ENCODE peak calls at places on chromosomes 1 and 21, in nine cellular contexts. D is EL; G is NCI-H69; P is CD8-positive, alpha-beta memory T cell; U is GM20000; C is progenitor cell of endocrine pancreas; H is aorta; W is bronchial epithelial cell; B is adrenal gland. Q is an unnamed sample.

GRCh38 chr1:85398391-85399064 is 66.4 kb downstream of the DDAH1 start:
- DNase-seq in C (no peak), G (no peak), H (no peak), W (peak; percentile 68), U (no peak), D (peak; percentile 56), P (no peak), B (no peak), Q (peak; percentile 72)

GRCh38 chr1:27122652-27123051 is 32.3 kb downstream of the SLC9A1 start:
- DNase-seq in H (peak; percentile 81), C (no peak), P (no peak), D (peak; percentile 83), B (peak; percentile 87), W (peak; percentile 64), G (peak; percentile 62), U (no peak), Q (peak; percentile 90)

GRCh38 chr1:22428672-22429071 is 23.0 kb upstream of the ZBTB40 start:
- DNase-seq in B (no peak), G (no peak), H (no peak), U (peak; percentile 46), C (no peak), P (no peak), D (peak; percentile 73), W (peak; percentile 43), Q (peak; percentile 70)

GRCh38 chr1:184225501-184226487 is 161.0 kb upstream of the C1orf21 start:
- DNase-seq in C (no peak), W (no peak), G (no peak), H (no peak), D (no peak), U (no peak), B (no peak), P (no peak), Q (no peak)

GRCh38 chr1:204294371-204294770 is 65.4 kb downstream of the PLEKHA6 start:
- DNase-seq in U (no peak), B (no peak), C (no peak), P (no peak), G (no peak), H (peak; percentile 63), W (peak; percentile 92), D (peak; percentile 96), Q (peak; percentile 98)

GRCh38 chr1:170307426-170307825 is 161.7 kb downstream of the NTMT2 start:
- DNase-seq in D (peak; percentile 60), H (no peak), C (no peak), P (no peak), B (no peak), W (peak; percentile 45), U (no peak), G (no peak), Q (peak; percentile 12)

GRCh38 chr1:159779403-159779851 is 1.3 kb upstream of the DUSP23 start:
- DNase-seq in H (peak; percentile 61), G (peak; percentile 61), W (peak; percentile 76), C (no peak), P (no peak), U (no peak), B (no peak), D (peak; percentile 67), Q (peak; percentile 62)

GRCh38 chr1:18932387-18932786 is 24.1 kb downstream of the IFFO2 start:
- DNase-seq in W (peak; percentile 88), P (no peak), D (peak; percentile 29), U (no peak), H (no peak), G (no peak), B (no peak), C (no peak), Q (peak; percentile 91)

GRCh38 chr1:209633335-209633997 is 18.8 kb downstream of the LAMB3 start:
- DNase-seq in C (no peak), U (peak; percentile 39), G (no peak), B (no peak), W (no peak), H (no peak), D (peak; percentile 69), P (no peak), Q (peak; percentile 40)

GRCh38 chr1:236844499-236845271 is 49.6 kb downstream of the MTR start:
- DNase-seq in P (no peak), D (peak; percentile 72), G (no peak), U (no peak), B (no peak), W (no peak), H (no peak), C (no peak), Q (no peak)

GRCh38 chr1:245605480-245606156 is 450.8 kb downstream of the KIF26B start:
- DNase-seq in D (peak; percentile 83), H (no peak), G (peak; percentile 93), P (no peak), C (no peak), U (no peak), W (peak; percentile 64), B (no peak), Q (no peak)

GRCh38 chr1:52259886-52260285 is 106.1 kb downstream of the CC2D1B start:
- DNase-seq in G (no peak), C (no peak), H (no peak), B (no peak), W (no peak), U (no peak), P (no peak), D (no peak), Q (no peak)

GRCh38 chr21:42199488-42200463 is 19.2 kb upstream of the ABCG1 start:
- DNase-seq in G (peak; percentile 65), U (no peak), P (no peak), W (peak; percentile 97), H (no peak), D (peak; percentile 69), B (no peak), C (no peak), Q (peak; percentile 49)

GRCh38 chr1:53804791-53805505 is 33.1 kb downstream of the NDC1 start:
- DNase-seq in D (peak; percentile 53), U (no peak), P (no peak), H (no peak), B (no peak), W (peak; percentile 63), C (no peak), G (no peak), Q (peak; percentile 60)

GRCh38 chr1:108590436-108590835 is 30.5 kb downstream of the EEIG2 start:
- DNase-seq in G (no peak), P (no peak), C (no peak), U (no peak), B (no peak), H (peak; percentile 62), D (peak; percentile 16), W (no peak), Q (no peak)

GRCh38 chr21:42236014-42236413 is 17.1 kb downstream of the ABCG1 start:
- DNase-seq in C (no peak), H (no peak), U (no peak), D (no peak), G (no peak), W (no peak), B (peak; percentile 75), P (no peak), Q (no peak)

GRCh38 chr1:163974120-163974519 is 584.9 kb upstream of the PBX1 start:
- DNase-seq in H (no peak), D (no peak), U (no peak), P (no peak), B (no peak), G (no peak), W (no peak), C (no peak), Q (no peak)